ENCODE peak calls at places on chromosome 11, in seven cellular contexts. One of them, this sample, is unnamed.

GRCh38 chr11:20112291-20113146 is 47.8 kb downstream of the DBX1 start:
- DNase-seq in activated CD8-positive, alpha-beta memory T cell treated with anti-CD3 and anti-CD28 coated beads for 1 hour: no peak
- DNase-seq in MCF 10A: peak; percentile 95
- DNase-seq in tibial artery: peak; percentile 92
- DNase-seq in thyroid gland: peak; percentile 89
- DNase-seq in chondrocyte: no peak
- DNase-seq in IMR-90: peak; percentile 97
- DNase-seq in this sample: peak; percentile 91

GRCh38 chr11:48096588-48097525 is 116.5 kb downstream of the PTPRJ start:
- DNase-seq in IMR-90: peak; percentile 39
- DNase-seq in chondrocyte: no peak
- DNase-seq in MCF 10A: peak; percentile 33
- DNase-seq in activated CD8-positive, alpha-beta memory T cell treated with anti-CD3 and anti-CD28 coated beads for 1 hour: no peak
- DNase-seq in tibial artery: no peak
- DNase-seq in thyroid gland: no peak
- DNase-seq in this sample: no peak

GRCh38 chr11:70105755-70106571 is 27.8 kb downstream of the ANO1 start:
- DNase-seq in activated CD8-positive, alpha-beta memory T cell treated with anti-CD3 and anti-CD28 coated beads for 1 hour: no peak
- DNase-seq in chondrocyte: no peak
- DNase-seq in thyroid gland: peak; percentile 92
- DNase-seq in IMR-90: no peak
- DNase-seq in MCF 10A: no peak
- DNase-seq in tibial artery: no peak
- DNase-seq in this sample: no peak

GRCh38 chr11:33636104-33636503 is 64.5 kb downstream of the C11orf91 start:
- DNase-seq in MCF 10A: peak; percentile 91
- DNase-seq in tibial artery: no peak
- DNase-seq in chondrocyte: no peak
- DNase-seq in activated CD8-positive, alpha-beta memory T cell treated with anti-CD3 and anti-CD28 coated beads for 1 hour: no peak
- DNase-seq in thyroid gland: no peak
- DNase-seq in IMR-90: no peak
- DNase-seq in this sample: no peak

GRCh38 chr11:97883086-97883485 is 1137.7 kb upstream of the CNTN5 start:
- DNase-seq in chondrocyte: no peak
- DNase-seq in activated CD8-positive, alpha-beta memory T cell treated with anti-CD3 and anti-CD28 coated beads for 1 hour: no peak
- DNase-seq in IMR-90: no peak
- DNase-seq in thyroid gland: no peak
- DNase-seq in MCF 10A: no peak
- DNase-seq in tibial artery: no peak
- DNase-seq in this sample: no peak

GRCh38 chr11:15635501-15635900 is 520.8 kb downstream of the INSC start:
- DNase-seq in chondrocyte: no peak
- DNase-seq in tibial artery: no peak
- DNase-seq in thyroid gland: no peak
- DNase-seq in IMR-90: no peak
- DNase-seq in activated CD8-positive, alpha-beta memory T cell treated with anti-CD3 and anti-CD28 coated beads for 1 hour: no peak
- DNase-seq in MCF 10A: no peak
- DNase-seq in this sample: no peak

GRCh38 chr11:95108159-95108611 is 18.5 kb downstream of the ENDOD1 start:
- DNase-seq in chondrocyte: no peak
- DNase-seq in IMR-90: peak; percentile 34
- DNase-seq in tibial artery: no peak
- DNase-seq in thyroid gland: peak; percentile 14
- DNase-seq in MCF 10A: peak; percentile 94
- DNase-seq in activated CD8-positive, alpha-beta memory T cell treated with anti-CD3 and anti-CD28 coated beads for 1 hour: no peak
- DNase-seq in this sample: no peak

GRCh38 chr11:120273432-120273831 is 33.5 kb downstream of the POU2F3 start:
- DNase-seq in IMR-90: peak; percentile 38
- DNase-seq in thyroid gland: no peak
- DNase-seq in MCF 10A: no peak
- DNase-seq in tibial artery: no peak
- DNase-seq in chondrocyte: no peak
- DNase-seq in activated CD8-positive, alpha-beta memory T cell treated with anti-CD3 and anti-CD28 coated beads for 1 hour: no peak
- DNase-seq in this sample: no peak

GRCh38 chr11:33712436-33712835 is 11.8 kb upstream of the C11orf91 start:
- DNase-seq in thyroid gland: no peak
- DNase-seq in MCF 10A: no peak
- DNase-seq in IMR-90: no peak
- DNase-seq in tibial artery: no peak
- DNase-seq in chondrocyte: no peak
- DNase-seq in activated CD8-positive, alpha-beta memory T cell treated with anti-CD3 and anti-CD28 coated beads for 1 hour: no peak
- DNase-seq in this sample: no peak

GRCh38 chr11:76234704-76235232 is 28.5 kb upstream of the WNT11 start:
- DNase-seq in tibial artery: peak; percentile 81
- DNase-seq in chondrocyte: no peak
- DNase-seq in IMR-90: no peak
- DNase-seq in MCF 10A: no peak
- DNase-seq in activated CD8-positive, alpha-beta memory T cell treated with anti-CD3 and anti-CD28 coated beads for 1 hour: no peak
- DNase-seq in thyroid gland: peak; percentile 49
- DNase-seq in this sample: no peak

GRCh38 chr11:12187399-12187798 is 77.0 kb downstream of the MICAL2 start:
- DNase-seq in tibial artery: no peak
- DNase-seq in IMR-90: peak; percentile 64
- DNase-seq in thyroid gland: peak; percentile 31
- DNase-seq in chondrocyte: no peak
- DNase-seq in activated CD8-positive, alpha-beta memory T cell treated with anti-CD3 and anti-CD28 coated beads for 1 hour: no peak
- DNase-seq in MCF 10A: no peak
- DNase-seq in this sample: no peak

GRCh38 chr11:65414776-65415498 is 7.7 kb upstream of the NEAT1 start:
- DNase-seq in MCF 10A: no peak
- DNase-seq in tibial artery: peak; percentile 62
- DNase-seq in chondrocyte: peak; percentile 54
- DNase-seq in thyroid gland: no peak
- DNase-seq in IMR-90: peak; percentile 39
- DNase-seq in activated CD8-positive, alpha-beta memory T cell treated with anti-CD3 and anti-CD28 coated beads for 1 hour: no peak
- DNase-seq in this sample: no peak

GRCh38 chr11:101576536-101576935 is 7.3 kb downstream of the TRPC6 start:
- DNase-seq in thyroid gland: no peak
- DNase-seq in activated CD8-positive, alpha-beta memory T cell treated with anti-CD3 and anti-CD28 coated beads for 1 hour: no peak
- DNase-seq in tibial artery: no peak
- DNase-seq in chondrocyte: no peak
- DNase-seq in MCF 10A: no peak
- DNase-seq in IMR-90: no peak
- DNase-seq in this sample: no peak

This sample was measured in HS-5.